ENCODE peak calls at places on chromosomes 1 and 21, in seven cellular contexts. C is AG10803; K is stimulated activated CD8-positive, alpha-beta memory T cell treated with anti-CD3 and anti-CD28 coated beads, Interleukin-12 subunit alpha, Interleukin-12 subunit beta, amount 100 ng/mL, for 4 hours; W is HL-60; T is T-helper 1 cell; I is kidney; A is central memory CD4-positive, alpha-beta T cell. F is an unnamed sample.

GRCh38 chr1:24486296-24487065 is 16.2 kb upstream of the RCAN3 start:
- DNase-seq in A (peak), T (no peak), C (no peak), K (no peak), I (no peak), W (no peak), F (no peak)

GRCh38 chr1:33306561-33307493 is 14.1 kb downstream of the A3GALT2 start:
- DNase-seq in K (no peak), C (no peak), A (no peak), T (no peak), W (no peak), I (peak), F (no peak)

GRCh38 chr1:228150458-228151169 is 884 bp downstream of the GJC2 start:
- DNase-seq in A (no peak), W (no peak), C (peak), K (no peak), T (no peak), I (peak), F (peak)

GRCh38 chr1:155504207-155504606 is 58.4 kb downstream of the ASH1L start:
- DNase-seq in C (peak), A (peak), T (no peak), K (no peak), W (no peak), I (no peak), F (no peak)

GRCh38 chr1:157137773-157138219 is 399 bp downstream of the ETV3 start:
- DNase-seq in A (no peak), W (no peak), T (no peak), K (no peak), I (no peak), C (no peak), F (no peak)

GRCh38 chr1:118815909-118816308 is 172.2 kb downstream of the TBX15 start:
- DNase-seq in W (no peak), K (no peak), C (no peak), T (no peak), I (no peak), A (no peak), F (peak)

GRCh38 chr1:25123551-25123950 is 108.8 kb downstream of the SYF2 start:
- DNase-seq in K (no peak), T (no peak), A (no peak), C (no peak), W (no peak), I (no peak), F (no peak)

GRCh38 chr1:70504821-70505193 is 93.7 kb downstream of the CTH start:
- DNase-seq in I (no peak), K (no peak), C (peak), A (no peak), T (no peak), W (no peak), F (peak)

GRCh38 chr1:65050735-65051134 is 84.4 kb upstream of the JAK1 start:
- DNase-seq in K (no peak), W (no peak), T (no peak), I (no peak), A (no peak), C (no peak), F (no peak)

GRCh38 chr21:43291347-43291950 is 122.6 kb downstream of the CRYAA start:
- DNase-seq in K (no peak), T (no peak), W (no peak), I (peak), C (no peak), A (no peak), F (no peak)

GRCh38 chr1:226938903-226939438 is 1.1 kb upstream of the COQ8A start:
- DNase-seq in A (no peak), T (no peak), I (no peak), K (no peak), W (peak), C (peak), F (peak)

GRCh38 chr1:116878804-116879477 is 30.8 kb upstream of the PTGFRN start:
- DNase-seq in C (peak), T (no peak), A (no peak), W (no peak), I (no peak), K (no peak), F (no peak)

GRCh38 chr1:9606948-9607347 is 18.2 kb downstream of the TMEM201 start:
- DNase-seq in W (no peak), K (no peak), A (no peak), T (no peak), I (peak), C (no peak), F (no peak)

GRCh38 chr1:228059536-228060457 is 22.7 kb upstream of the ARF1 start:
- DNase-seq in A (peak), C (no peak), T (peak), I (peak), W (no peak), K (no peak), F (no peak)

GRCh38 chr1:29506678-29507225 is 270.4 kb downstream of the PTPRU start:
- DNase-seq in T (no peak), I (no peak), W (no peak), K (no peak), C (no peak), A (no peak), F (no peak)

GRCh38 chr1:71882241-71883036 is 399.9 kb downstream of the NEGR1 start:
- DNase-seq in K (no peak), T (no peak), C (no peak), I (no peak), A (no peak), W (peak), F (no peak)

GRCh38 chr1:182367928-182368327 is 23.7 kb downstream of the GLUL start:
- DNase-seq in I (no peak), C (peak), T (no peak), W (no peak), A (no peak), K (no peak), F (no peak)

GRCh38 chr1:114219247-114219872 is 65.7 kb upstream of the SYT6 start:
- DNase-seq in C (peak), I (no peak), K (no peak), W (no peak), A (no peak), T (no peak), F (peak)

GRCh38 chr1:55369474-55369873 is 154.3 kb upstream of the USP24 start:
- DNase-seq in I (no peak), C (peak), W (no peak), A (no peak), K (no peak), T (no peak), F (no peak)

GRCh38 chr1:153728305-153729066 is 636 bp downstream of the INTS3 start:
- DNase-seq in K (peak), C (peak), W (peak), A (peak), I (peak), T (no peak), F (peak)

GRCh38 chr1:80536464-80536863 is 1264.3 kb upstream of the ADGRL2 start:
- DNase-seq in I (no peak), A (no peak), W (no peak), C (no peak), K (no peak), T (no peak), F (no peak)

GRCh38 chr1:48817505-48818114 is 40.9 kb upstream of the BEND5 start:
- DNase-seq in C (peak), T (no peak), K (no peak), A (no peak), W (no peak), I (peak), F (peak)

GRCh38 chr1:209652873-209653401 is 712 bp upstream of the LAMB3 start:
- DNase-seq in W (no peak), T (no peak), K (no peak), C (peak), A (no peak), I (peak), F (no peak)

GRCh38 chr1:67367370-67368345 is 60.0 kb downstream of the IL12RB2 start:
- DNase-seq in T (no peak), W (no peak), K (no peak), A (no peak), C (no peak), I (peak), F (no peak)

GRCh38 chr1:39410915-39411436 is 80.5 kb upstream of the BMP8A start:
- DNase-seq in W (no peak), T (no peak), C (peak), A (peak), I (peak), K (peak), F (peak)

GRCh38 chr1:81172483-81172882 is 628.3 kb upstream of the ADGRL2 start:
- DNase-seq in A (no peak), K (no peak), W (no peak), T (no peak), I (no peak), C (no peak), F (no peak)

GRCh38 chr21:30072496-30072895 is 94.1 kb downstream of the CLDN17 start:
- DNase-seq in T (no peak), I (no peak), C (peak), A (no peak), K (no peak), W (peak), F (peak)

F was measured in fibroblast of gingiva.